ENCODE peak calls at places on chromosome 13, in six cellular contexts. G is SK-N-SH, M is PC-3, A is HCT116, C is neural progenitor cell, T is OCI-LY7. Y is an unnamed sample. For H3K79me2, the result is how much of the 10 kb centered on the place peaks cover.

GRCh38 chr13:85601526-85601925 is 197.7 kb downstream of the SLITRK6 start:
- DNase-seq in G (no peak), M (no peak), A (no peak), C (no peak), T (no peak), Y (no peak)

GRCh38 chr13:50437252-50437651 is 406.2 kb downstream of the DLEU7 start:
- DNase-seq in G (no peak), M (no peak), A (no peak), C (no peak), T (no peak), Y (no peak)

GRCh38 chr13:59483441-59484116 is 680.1 kb downstream of the DIAPH3 start:
- DNase-seq in G (peak), M (no peak), A (no peak), C (no peak), T (no peak), Y (no peak)

GRCh38 chr13:51524312-51524711 is 60.0 kb upstream of the WDFY2 start:
- DNase-seq in G (no peak), M (peak), A (no peak), C (no peak), T (no peak), Y (peak)

GRCh38 chr13:27273658-27274425 is 3.2 kb downstream of the RASL11A start:
- DNase-seq in G (no peak), M (no peak), A (no peak), C (no peak), T (no peak), Y (no peak)

GRCh38 chr13:44865722-44866484 is 123.4 kb downstream of the NUFIP1 start:
- DNase-seq in G (no peak), M (no peak), A (no peak), C (no peak), T (no peak), Y (no peak)

GRCh38 chr13:98450495-98451167 is 126.3 kb downstream of the STK24 start:
- DNase-seq in G (no peak), M (no peak), A (no peak), C (no peak), T (peak), Y (no peak)

GRCh38 chr13:31790992-31791391 is 51.7 kb downstream of the RXFP2 start:
- DNase-seq in G (no peak), M (no peak), A (no peak), C (no peak), T (no peak), Y (no peak)

GRCh38 chr13:96141032-96141431 is 51.1 kb downstream of the HS6ST3 start:
- DNase-seq in G (no peak), M (peak), A (no peak), C (peak), T (peak), Y (peak)

GRCh38 chr13:25570185-25570584 is 198.4 kb downstream of the ATP8A2 start:
- DNase-seq in G (no peak), M (no peak), A (no peak), C (no peak), T (no peak), Y (no peak)

GRCh38 chr13:34762312-34762711 is 179.8 kb upstream of the NBEA start:
- DNase-seq in G (no peak), M (no peak), A (no peak), C (no peak), T (no peak), Y (peak)

GRCh38 chr13:86870388-86870966 is 800.7 kb upstream of the SLITRK5 start:
- DNase-seq in G (peak), M (peak), A (no peak), C (peak), T (peak), Y (peak)

GRCh38 chr13:108033800-108034707 is 181.3 kb downstream of the LIG4 start:
- DNase-seq in G (no peak), M (peak), A (no peak), C (no peak), T (no peak), Y (no peak)

GRCh38 chr13:112977091-112977490 is 8.1 kb downstream of the MCF2L start:
- DNase-seq in G (no peak), M (no peak), A (no peak), C (no peak), T (no peak), Y (no peak)

GRCh38 chr13:42970824-42971669 is 21.0 kb downstream of the EPSTI1 start:
- DNase-seq in G (peak), M (peak), A (peak), C (peak), T (peak), Y (peak)

GRCh38 chr13:113851826-113852535 is 11.9 kb downstream of the GAS6 start:
- DNase-seq in G (no peak), M (no peak), A (no peak), C (no peak), T (no peak), Y (no peak)

GRCh38 chr13:44969858-44970484 is 19.3 kb downstream of the NUFIP1 start:
- DNase-seq in G (peak), M (peak), A (peak), C (peak), T (peak), Y (peak)

GRCh38 chr13:77124423-77124822 is 97.5 kb upstream of the FBXL3 start:
- DNase-seq in G (no peak), M (no peak), A (no peak), C (no peak), T (no peak), Y (no peak)

GRCh38 chr13:64551755-64552154 is 2678.4 kb downstream of the PCDH9 start:
- DNase-seq in G (no peak), M (peak), A (no peak), C (no peak), T (no peak), Y (no peak)

GRCh38 chr13:50843256-50844043 is at the start of gene DLEU7:
- DNase-seq in G (peak), M (no peak), A (no peak), C (peak), T (no peak), Y (peak)

GRCh38 chr13:71880753-71881541 is 13.9 kb upstream of the DACH1 start:
- DNase-seq in G (no peak), M (peak), A (no peak), C (no peak), T (no peak), Y (no peak)

GRCh38 chr13:19155321-19155861 is 26.2 kb downstream of the TUBA3C start:
- DNase-seq in G (no peak), M (no peak), A (no peak), C (no peak), T (no peak), Y (no peak)

GRCh38 chr13:46402178-46402577 is 15.1 kb upstream of the RUBCNL start:
- DNase-seq in G (no peak), M (no peak), A (no peak), C (no peak), T (no peak), Y (no peak)

GRCh38 chr13:46405457-46405856 is 18.4 kb upstream of the RUBCNL start:
- DNase-seq in G (no peak), M (no peak), A (no peak), C (no peak), T (no peak), Y (no peak)

GRCh38 chr13:46404732-46405097 is 17.7 kb upstream of the RUBCNL start:
- DNase-seq in G (no peak), M (no peak), A (no peak), C (no peak), T (no peak), Y (no peak)

GRCh38 chr13:46401432-46401831 is 14.4 kb upstream of the RUBCNL start:
- DNase-seq in G (no peak), M (no peak), A (no peak), C (no peak), T (peak), Y (no peak)

DNA sequence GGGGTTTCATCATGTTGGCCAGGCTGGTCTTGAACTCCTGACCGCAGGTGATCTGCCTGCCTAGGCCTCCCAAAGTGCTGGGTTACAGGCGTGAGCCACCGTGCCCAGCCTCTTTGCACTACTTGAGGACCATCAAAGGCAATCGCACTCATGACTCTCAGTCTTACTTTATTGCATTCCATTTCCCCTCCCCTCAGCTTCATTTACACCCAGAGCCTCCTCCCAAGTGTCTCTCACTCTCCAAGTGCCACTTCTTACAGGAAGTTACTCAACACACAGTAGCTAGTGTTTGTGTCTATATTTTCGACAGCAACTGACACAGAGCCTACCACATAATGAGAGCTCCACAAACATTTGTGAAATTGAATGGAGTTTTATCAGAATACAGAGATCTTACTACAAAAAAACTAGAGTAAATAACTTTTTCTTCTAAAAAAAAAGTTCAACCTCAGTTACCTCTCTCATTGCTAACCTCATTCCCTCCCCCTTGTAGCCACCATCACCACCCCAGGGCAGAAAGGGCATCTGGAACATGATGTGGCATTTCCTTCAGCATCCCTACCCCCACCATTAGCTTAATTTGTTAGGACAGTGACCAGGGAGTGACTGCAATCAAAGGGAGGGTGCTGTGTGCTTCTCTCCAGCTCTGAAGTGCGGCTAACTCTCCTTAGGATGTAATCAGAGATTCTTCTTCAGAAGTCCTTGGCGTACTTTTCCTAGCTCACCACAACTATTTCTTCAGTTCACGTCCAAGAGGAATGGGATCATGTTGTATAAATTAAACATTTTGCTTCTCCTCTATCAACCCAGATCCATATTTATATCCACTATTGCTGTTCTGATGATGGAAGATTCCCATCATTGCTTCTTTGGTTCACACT is 17.0 kb upstream of the RUBCNL start:
- DNase-seq in G (no peak), M (no peak), A (no peak), C (no peak), T (peak), Y (no peak)
- H3K27ac ChIP-seq in G (no peak), M (no peak), A (no peak), C (no peak), T (peak), Y (no peak)

GRCh38 chr13:46622918-46623256 is 69.9 kb downstream of the LRCH1 start:
- DNase-seq in G (peak), M (peak), A (no peak), C (no peak), T (peak), Y (peak)

GRCh38 chr13:46624821-46625220 is 71.9 kb downstream of the LRCH1 start:
- DNase-seq in G (no peak), M (no peak), A (no peak), C (no peak), T (no peak), Y (no peak)

GRCh38 chr13:46627462-46627861 is 74.5 kb downstream of the LRCH1 start:
- DNase-seq in G (no peak), M (no peak), A (no peak), C (no peak), T (no peak), Y (no peak)

GRCh38 chr13:46622013-46622917 is 69.3 kb downstream of the LRCH1 start:
- DNase-seq in G (no peak), M (no peak), A (no peak), C (no peak), T (peak), Y (no peak)

GRCh38 chr13:46624353-46624752 is 71.4 kb downstream of the LRCH1 start:
- DNase-seq in G (no peak), M (no peak), A (no peak), C (no peak), T (no peak), Y (no peak)
- H3K79me2 ChIP-seq in G (half or more), M (half or more), A (half or more), C (under half), T (half or more), Y (half or more)

GRCh38 chr13:106899444-106899843 is 331.5 kb upstream of the ARGLU1 start:
- DNase-seq in G (no peak), M (peak), A (no peak), C (no peak), T (no peak), Y (peak)
- TF ChIP-seq EZH2phosphoT487 in G (no peak), M (no peak), A (no peak), C (no peak), T (no peak), Y (peak)

DNA sequence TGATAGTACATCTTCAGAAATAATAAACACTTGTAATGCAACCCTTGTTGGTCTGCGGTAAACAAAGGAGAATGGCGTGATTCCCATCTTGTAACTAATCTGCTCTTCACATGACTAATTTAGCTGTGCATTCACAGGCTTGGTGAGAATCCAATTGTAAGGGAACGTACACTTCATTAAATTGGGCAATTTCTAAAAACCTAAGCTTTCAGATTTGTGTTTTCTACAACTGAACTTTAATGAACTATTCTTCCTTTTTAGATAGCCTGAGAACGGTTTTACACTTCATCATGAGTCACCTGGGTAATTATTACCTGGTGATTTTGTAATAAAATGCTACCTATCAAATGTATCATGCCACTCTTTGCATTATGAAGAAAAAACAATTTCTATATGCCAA is 306.9 kb downstream of the KLF5 start:
- DNase-seq in G (no peak), M (peak), A (no peak), C (no peak), T (no peak), Y (no peak)
- H3K27ac ChIP-seq in G (no peak), M (peak), A (no peak), C (no peak), T (no peak), Y (peak)

GRCh38 chr13:111370570-111371150 is 50.2 kb downstream of the TEX29 start:
- DNase-seq in G (no peak), M (no peak), A (no peak), C (no peak), T (no peak), Y (no peak)
- H3K79me2 ChIP-seq in G (under half), M (under half), A (under half), C (under half), T (under half), Y (under half)

GRCh38 chr13:99600318-99600717 is 99.0 kb downstream of the TM9SF2 start:
- DNase-seq in G (peak), M (no peak), A (no peak), C (peak), T (peak), Y (no peak)
- TF ChIP-seq EZH2phosphoT487 in G (no peak), M (no peak), A (no peak), C (no peak), T (no peak), Y (no peak)

GRCh38 chr13:93956416-93956815 is 523.1 kb downstream of the DCT start:
- DNase-seq in G (no peak), M (no peak), A (no peak), C (no peak), T (no peak), Y (no peak)
- H3K27ac ChIP-seq in G (no peak), M (no peak), A (no peak), C (no peak), T (no peak), Y (no peak)

DNA sequence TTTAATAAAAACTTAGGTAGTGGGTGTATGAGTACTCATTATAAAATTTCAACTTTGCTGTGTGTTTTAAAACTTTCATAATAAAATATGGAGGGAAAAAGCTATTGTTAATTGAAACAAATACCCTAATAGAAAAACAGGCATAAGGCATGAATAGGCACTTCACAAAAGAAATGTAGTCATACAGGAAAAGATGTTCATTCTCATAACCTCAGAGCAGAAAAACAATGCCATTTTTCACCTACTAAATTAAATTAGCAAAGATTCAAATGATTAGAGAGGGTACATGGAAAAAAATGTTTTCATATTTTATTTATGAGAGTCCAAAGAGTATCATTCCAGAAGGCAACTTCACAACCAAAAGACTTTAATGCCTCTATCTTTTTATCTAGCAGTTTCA is 20.6 kb upstream of the ELF1 start:
- DNase-seq in G (no peak), M (no peak), A (no peak), C (no peak), T (no peak), Y (no peak)
- H3K79me2 ChIP-seq in G (under half), M (under half), A (under half), C (under half), T (half or more), Y (half or more)

GRCh38 chr13:30145709-30146367 is 161.5 kb downstream of the KATNAL1 start:
- DNase-seq in G (no peak), M (no peak), A (no peak), C (no peak), T (no peak), Y (no peak)

GRCh38 chr13:30143671-30144400 is 163.5 kb downstream of the KATNAL1 start:
- DNase-seq in G (no peak), M (no peak), A (no peak), C (no peak), T (peak), Y (peak)

GRCh38 chr13:30140973-30141372 is 166.4 kb downstream of the KATNAL1 start:
- DNase-seq in G (no peak), M (no peak), A (no peak), C (no peak), T (no peak), Y (no peak)

GRCh38 chr13:30141773-30142501 is 165.4 kb downstream of the KATNAL1 start:
- DNase-seq in G (no peak), M (no peak), A (no peak), C (no peak), T (no peak), Y (no peak)

GRCh38 chr13:30142502-30143211 is 164.7 kb downstream of the KATNAL1 start:
- DNase-seq in G (peak), M (peak), A (peak), C (no peak), T (no peak), Y (peak)
- TF ChIP-seq EZH2phosphoT487 in G (no peak), M (no peak), A (no peak), C (no peak), T (no peak), Y (no peak)